ENCODE peak calls at places on chromosomes 13 and 19, in five cellular contexts. K is breast epithelium, A is colonic mucosa, Y is bronchial epithelial cell, T is globus pallidus. D is an unnamed sample.

GRCh38 chr13:101492251-101492910 is 39.9 kb downstream of the ITGBL1 start:
- DNase-seq in Y (no peak), K (no peak), T (no peak), A (no peak), D (no peak)

GRCh38 chr19:29610213-29610573 is 4.1 kb downstream of the POP4 start:
- DNase-seq in A (no peak), K (no peak), Y (no peak), T (no peak), D (no peak)

GRCh38 chr13:51862965-51863364 is 1.2 kb downstream of the CCDC70 start:
- DNase-seq in K (no peak), A (no peak), T (no peak), Y (no peak), D (no peak)

GRCh38 chr19:5079410-5079774 is 110.5 kb downstream of the KDM4B start:
- DNase-seq in T (no peak), A (no peak), K (no peak), Y (no peak), D (no peak)

GRCh38 chr19:14333101-14333871 is 48.0 kb upstream of the ADGRE5 start:
- DNase-seq in A (peak), K (no peak), Y (no peak), T (no peak), D (no peak)

GRCh38 chr19:485583-486236 is 10.6 kb upstream of the MADCAM1 start:
- DNase-seq in A (no peak), T (peak), Y (peak), K (peak), D (no peak)

GRCh38 chr19:33241091-33241529 is 15.5 kb upstream of the SLC7A10 start:
- DNase-seq in A (no peak), Y (peak), T (no peak), K (no peak), D (no peak)

GRCh38 chr13:106534844-106535551 is 464 bp downstream of the EFNB2 start:
- DNase-seq in K (no peak), T (no peak), Y (no peak), A (no peak), D (no peak)

GRCh38 chr13:66397133-66397532 is 833.0 kb downstream of the PCDH9 start:
- DNase-seq in K (no peak), T (no peak), A (no peak), Y (no peak), D (no peak)

GRCh38 chr13:95420501-95420900 is 119.2 kb upstream of the ABCC4 start:
- DNase-seq in K (no peak), T (no peak), A (no peak), Y (peak), D (no peak)

GRCh38 chr13:110520431-110521295 is 40.9 kb downstream of the RAB20 start:
- DNase-seq in A (peak), K (peak), Y (no peak), T (peak), D (peak)

GRCh38 chr13:22836475-22836874 is 344.3 kb upstream of the SGCG start:
- DNase-seq in Y (no peak), K (no peak), T (no peak), A (no peak), D (no peak)

GRCh38 chr19:29690842-29691241 is 24.2 kb downstream of the C19orf12 start:
- DNase-seq in A (no peak), T (no peak), Y (peak), K (no peak), D (no peak)

GRCh38 chr19:51602189-51602854 is 27.9 kb downstream of the SIGLEC5 start:
- DNase-seq in K (no peak), A (no peak), Y (no peak), T (no peak), D (no peak)

GRCh38 chr13:109348514-109349340 is 437.7 kb downstream of the IRS2 start:
- DNase-seq in Y (peak), A (no peak), K (no peak), T (no peak), D (no peak)

GRCh38 chr19:39142655-39143054 is 17.1 kb downstream of the PAK4 start:
- DNase-seq in Y (no peak), A (no peak), T (no peak), K (no peak), D (no peak)

GRCh38 chr19:19261350-19262189 is 11.5 kb downstream of the TM6SF2 start:
- DNase-seq in K (no peak), T (no peak), Y (no peak), A (no peak), D (no peak)

GRCh38 chr19:57363734-57364181 is 407 bp downstream of the TRAPPC2B start:
- DNase-seq in T (peak), Y (no peak), K (no peak), A (no peak), D (no peak)

GRCh38 chr19:53849237-53849676 is 18.4 kb upstream of the MYADM start:
- DNase-seq in T (no peak), K (no peak), Y (no peak), A (no peak), D (no peak)

GRCh38 chr13:109569938-109570711 is 216.3 kb downstream of the IRS2 start:
- DNase-seq in Y (no peak), T (no peak), K (no peak), A (no peak), D (no peak)

GRCh38 chr13:48401480-48401879 is 11.4 kb downstream of the LPAR6 start:
- DNase-seq in A (no peak), K (no peak), T (no peak), Y (peak), D (no peak)

GRCh38 chr13:48817166-48817802 is 158.4 kb upstream of the FNDC3A start:
- DNase-seq in K (no peak), T (no peak), A (no peak), Y (no peak), D (no peak)

GRCh38 chr19:46975011-46975917 is 44.4 kb upstream of the NPAS1 start:
- DNase-seq in K (no peak), T (no peak), A (no peak), Y (no peak), D (no peak)

GRCh38 chr19:18541258-18541991 is 1.9 kb downstream of the FKBP8 start:
- DNase-seq in T (no peak), A (no peak), K (no peak), Y (peak), D (no peak)